ENCODE peak calls at places on chromosomes 11 and 22, in five cellular contexts. C, M, D, R and N are unnamed samples.

GRCh38 chr11:119800171-119800570 is 71.2 kb upstream of the NECTIN1 start:
- DNase-seq in C (no peak), M (no peak), D (no peak), R (no peak), N (no peak)

GRCh38 chr11:44622190-44622650 is 56.8 kb downstream of the CD82 start:
- DNase-seq in C (no peak), M (no peak), D (no peak), R (peak), N (no peak)

GRCh38 chr11:33773399-33774355 is 643 bp downstream of the FBXO3 start:
- DNase-seq in C (peak), M (peak), D (no peak), R (no peak), N (peak)

GRCh38 chr11:59187587-59187986 is 15.7 kb downstream of the DTX4 start:
- DNase-seq in C (no peak), M (no peak), D (no peak), R (peak), N (no peak)

GRCh38 chr22:31626427-31627150 is 35.4 kb downstream of the PISD start:
- DNase-seq in C (no peak), M (no peak), D (no peak), R (peak), N (no peak)

GRCh38 chr11:86596861-86597632 is 75.4 kb downstream of the ME3 start:
- DNase-seq in C (peak), M (no peak), D (peak), R (no peak), N (peak)

GRCh38 chr22:23405366-23405851 is 174.7 kb downstream of the IGLL1 start:
- DNase-seq in C (no peak), M (no peak), D (no peak), R (no peak), N (no peak)

GRCh38 chr22:30344447-30345200 is 12.1 kb downstream of the SF3A1 start:
- DNase-seq in C (no peak), M (no peak), D (no peak), R (no peak), N (no peak)

GRCh38 chr11:123061403-123062157 is at the start of gene HSPA8:
- DNase-seq in C (peak), M (no peak), D (peak), R (peak), N (peak)

GRCh38 chr11:70666336-70666735 is 268.0 kb downstream of the CTTN start:
- DNase-seq in C (no peak), M (no peak), D (no peak), R (no peak), N (no peak)

GRCh38 chr22:32590556-32590955 is 115.9 kb downstream of the FBXO7 start:
- DNase-seq in C (no peak), M (peak), D (peak), R (no peak), N (peak)

GRCh38 chr11:44755553-44756505 is 29.1 kb downstream of the TSPAN18 start:
- DNase-seq in C (no peak), M (no peak), D (no peak), R (no peak), N (no peak)

GRCh38 chr11:122661182-122661945 is 5.8 kb downstream of the UBASH3B start:
- DNase-seq in C (no peak), M (peak), D (no peak), R (no peak), N (peak)

GRCh38 chr11:83118814-83119213 is 38.1 kb upstream of the PCF11 start:
- DNase-seq in C (no peak), M (no peak), D (no peak), R (no peak), N (no peak)

GRCh38 chr11:69183613-69184012 is 27.9 kb downstream of the SMIM38 start:
- DNase-seq in C (no peak), M (no peak), D (no peak), R (no peak), N (no peak)

GRCh38 chr22:40607506-40607905 is 29.0 kb downstream of the MRTFA start:
- DNase-seq in C (no peak), M (no peak), D (no peak), R (no peak), N (no peak)

GRCh38 chr11:5204787-5205186 is 4.3 kb upstream of the OR51V1 start:
- DNase-seq in C (no peak), M (peak), D (peak), R (no peak), N (peak)

GRCh38 chr22:20520093-20520511 is 12.7 kb downstream of the MED15 start:
- DNase-seq in C (no peak), M (peak), D (peak), R (no peak), N (peak)

GRCh38 chr11:33875621-33876294 is 16.1 kb downstream of the LMO2 start:
- DNase-seq in C (no peak), M (peak), D (no peak), R (no peak), N (no peak)

GRCh38 chr11:65438257-65439151 is 15.9 kb downstream of the NEAT1 start:
- DNase-seq in C (no peak), M (peak), D (no peak), R (no peak), N (no peak)

GRCh38 chr11:118820412-118821357 is 29.7 kb upstream of the DDX6 start:
- DNase-seq in C (no peak), M (peak), D (no peak), R (peak), N (no peak)

GRCh38 chr11:11961399-11962028 is 46.9 kb downstream of the DKK3 start:
- DNase-seq in C (no peak), M (peak), D (no peak), R (no peak), N (no peak)

GRCh38 chr11:77823775-77824174 is 2.8 kb downstream of the AAMDC start:
- DNase-seq in C (no peak), M (peak), D (no peak), R (no peak), N (no peak)

GRCh38 chr11:57434640-57435546 is 8.0 kb upstream of the SLC43A3 start:
- DNase-seq in C (peak), M (peak), D (peak), R (no peak), N (peak)

GRCh38 chr11:3159296-3160190 is 5.6 kb downstream of the OSBPL5 start:
- DNase-seq in C (no peak), M (no peak), D (no peak), R (peak), N (no peak)

GRCh38 chr11:61587951-61588695 is 7.2 kb upstream of the SYT7 start:
- DNase-seq in C (no peak), M (peak), D (no peak), R (peak), N (no peak)

GRCh38 chr11:7673724-7674434 is 579 bp upstream of the CYB5R2 start:
- DNase-seq in C (no peak), M (peak), D (no peak), R (peak), N (no peak)

GRCh38 chr22:19974233-19974861 is 32.7 kb upstream of the TXNRD2 start:
- DNase-seq in C (no peak), M (no peak), D (peak), R (peak), N (peak)

GRCh38 chr11:3137486-3138177 is 27.5 kb downstream of the OSBPL5 start:
- DNase-seq in C (no peak), M (no peak), D (no peak), R (no peak), N (no peak)

GRCh38 chr11:17649261-17649660 is 70.1 kb upstream of the MYOD1 start:
- DNase-seq in C (no peak), M (no peak), D (no peak), R (no peak), N (no peak)

GRCh38 chr11:65210748-65211147 is 29.0 kb downstream of the CAPN1 start:
- DNase-seq in C (no peak), M (no peak), D (no peak), R (no peak), N (no peak)

GRCh38 chr22:39634530-39635399 is 64.2 kb downstream of the CACNA1I start:
- DNase-seq in C (peak), M (peak), D (peak), R (peak), N (peak)

GRCh38 chr11:100878474-100878873 is 191.4 kb downstream of the ARHGAP42 start:
- DNase-seq in C (no peak), M (no peak), D (peak), R (no peak), N (no peak)

GRCh38 chr11:15641191-15641810 is 526.6 kb downstream of the INSC start:
- DNase-seq in C (no peak), M (no peak), D (no peak), R (no peak), N (no peak)

GRCh38 chr11:128247235-128247594 is 340.1 kb downstream of the ETS1 start:
- DNase-seq in C (no peak), M (no peak), D (no peak), R (no peak), N (no peak)

GRCh38 chr11:62556872-62557631 is 10.4 kb upstream of the AHNAK start:
- DNase-seq in C (no peak), M (peak), D (no peak), R (no peak), N (no peak)

GRCh38 chr11:133552938-133553337 is 20.6 kb upstream of the OPCML start:
- DNase-seq in C (no peak), M (no peak), D (no peak), R (no peak), N (no peak)
- TF ChIP-seq CTCF in C (no peak), M (no peak), D (no peak), R (no peak), N (no peak)

GRCh38 chr22:46694423-46695170 is 43.5 kb downstream of the CERK start:
- DNase-seq in C (no peak), M (no peak), D (no peak), R (no peak), N (no peak)
- TF ChIP-seq CTCF in C (no peak), M (no peak), D (no peak), R (no peak), N (no peak)

GRCh38 chr11:47586043-47586442 is 435 bp upstream of the FAM180B start:
- DNase-seq in C (no peak), M (no peak), D (no peak), R (no peak), N (no peak)
- TF ChIP-seq CTCF in C (no peak), M (no peak), D (no peak), R (no peak), N (no peak)

GRCh38 chr11:115869780-115870431 is 365.7 kb upstream of the CADM1 start:
- DNase-seq in C (no peak), M (peak), D (no peak), R (no peak), N (no peak)
- TF ChIP-seq CTCF in C (peak), M (peak), D (peak), R (peak), N (no peak)